ENCODE peak calls at places on chromosome 4, in eight cellular contexts. I, E, G, P, H, W, M and Z are unnamed samples.
A peak's percentile ranks its signal among the peaks of the same experiment; 100 is the strongest.

GRCh38 chr4:117400039-117400835 is 314.9 kb upstream of the TRAM1L1 start:
- DNase-seq in I (no peak), E (no peak), G (no peak), P (peak; percentile 81), H (peak; percentile 20), W (peak; percentile 1), M (no peak), Z (peak; percentile 49)

GRCh38 chr4:86271057-86271456 is 88.8 kb downstream of the MAPK10 start:
- DNase-seq in I (no peak), E (no peak), G (no peak), P (no peak), H (no peak), W (no peak), M (no peak), Z (peak; percentile 16)

GRCh38 chr4:125316391-125316780 is 1.6 kb downstream of the FAT4 start:
- DNase-seq in I (peak; percentile 34), E (peak; percentile 88), G (peak; percentile 18), P (peak; percentile 7), H (no peak), W (peak; percentile 28), M (peak; percentile 32), Z (no peak)

GRCh38 chr4:6541789-6542188 is 33.2 kb upstream of the MAN2B2 start:
- DNase-seq in I (no peak), E (no peak), G (no peak), P (peak; percentile 52), H (no peak), W (no peak), M (no peak), Z (peak; percentile 20)

GRCh38 chr4:135372131-135372530 is 1170.5 kb upstream of the PABPC4L start:
- DNase-seq in I (no peak), E (no peak), G (no peak), P (no peak), H (no peak), W (no peak), M (no peak), Z (no peak)

GRCh38 chr4:40763228-40763716 is 13.5 kb downstream of the NSUN7 start:
- DNase-seq in I (no peak), E (no peak), G (no peak), P (no peak), H (no peak), W (peak; percentile 88), M (no peak), Z (peak; percentile 32)

GRCh38 chr4:7187297-7187592 is 5.1 kb upstream of the SORCS2 start:
- DNase-seq in I (peak; percentile 26), E (peak; percentile 63), G (no peak), P (no peak), H (no peak), W (no peak), M (no peak), Z (no peak)

GRCh38 chr4:6199344-6199921 is 916 bp downstream of the JAKMIP1 start:
- DNase-seq in I (peak; percentile 12), E (peak; percentile 78), G (no peak), P (no peak), H (no peak), W (no peak), M (no peak), Z (no peak)

GRCh38 chr4:20046179-20046578 is 205.5 kb upstream of the SLIT2 start:
- DNase-seq in I (no peak), E (no peak), G (no peak), P (no peak), H (no peak), W (no peak), M (no peak), Z (no peak)

GRCh38 chr4:173316060-173316459 is 18.1 kb downstream of the HMGB2 start:
- DNase-seq in I (no peak), E (no peak), G (no peak), P (no peak), H (no peak), W (no peak), M (no peak), Z (no peak)

GRCh38 chr4:183398298-183399129 is 45.9 kb upstream of the CDKN2AIP start:
- DNase-seq in I (peak; percentile 81), E (peak; percentile 91), G (peak; percentile 55), P (peak; percentile 68), H (peak; percentile 83), W (peak; percentile 76), M (peak; percentile 72), Z (peak; percentile 72)

GRCh38 chr4:24057915-24058559 is 168.2 kb upstream of the PPARGC1A start:
- DNase-seq in I (no peak), E (no peak), G (no peak), P (no peak), H (no peak), W (no peak), M (no peak), Z (no peak)

DNA sequence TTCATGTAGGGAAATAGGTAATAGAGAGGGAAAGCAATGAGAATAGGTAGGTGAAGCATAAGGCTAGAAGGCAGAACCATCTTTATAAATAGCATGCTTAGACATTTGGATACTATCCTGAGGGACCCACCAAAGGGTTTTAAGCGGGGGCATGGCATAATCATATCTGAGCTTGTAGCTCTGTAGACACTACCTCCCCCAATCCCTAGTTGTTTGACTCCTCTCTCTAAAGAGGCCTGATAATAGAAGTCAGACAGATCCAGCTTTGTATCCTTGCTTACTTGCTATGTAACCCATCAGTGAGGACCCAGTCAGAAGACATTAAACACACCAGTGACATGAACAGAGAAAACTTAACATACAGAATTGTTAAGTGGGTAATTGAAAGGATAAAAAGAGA is 58.7 kb downstream of the SCFD2 start:
- DNase-seq in I (no peak), E (no peak), G (no peak), P (no peak), H (no peak), W (peak; percentile 18), M (no peak), Z (no peak)
- H3K4me3 ChIP-seq in I (no peak overlapping the region), E (no peak overlapping the region), G (no peak overlapping the region), P (no peak overlapping the region), H (no peak overlapping the region), W (peak overlapping the region; percentile 3), M (no peak overlapping the region), Z (no peak overlapping the region)

GRCh38 chr4:25792843-25793242 is 69.9 kb downstream of the SEL1L3 start:
- DNase-seq in I (no peak), E (peak; percentile 12), G (no peak), P (no peak), H (no peak), W (no peak), M (no peak), Z (no peak)

GRCh38 chr4:25795091-25795490 is 67.7 kb downstream of the SEL1L3 start:
- DNase-seq in I (no peak), E (no peak), G (no peak), P (no peak), H (no peak), W (no peak), M (no peak), Z (no peak)

GRCh38 chr4:25790024-25790423 is 72.8 kb downstream of the SEL1L3 start:
- DNase-seq in I (no peak), E (peak; percentile 66), G (no peak), P (no peak), H (no peak), W (no peak), M (no peak), Z (no peak)

GRCh38 chr4:25788839-25789238 is 73.9 kb downstream of the SEL1L3 start:
- DNase-seq in I (no peak), E (peak; percentile 46), G (no peak), P (no peak), H (no peak), W (no peak), M (no peak), Z (no peak)

GRCh38 chr4:25792200-25792791 is 70.5 kb downstream of the SEL1L3 start:
- DNase-seq in I (peak; percentile 47), E (peak; percentile 48), G (peak; percentile 38), P (peak; percentile 70), H (no peak), W (no peak), M (no peak), Z (peak; percentile 21)
- TF ChIP-seq CTCF in I (peak; percentile 39), E (no peak), G (peak; percentile 54), P (peak; percentile 77), H (peak; percentile 45), W (peak; percentile 38), M (peak; percentile 52), Z (peak; percentile 28)

DNA sequence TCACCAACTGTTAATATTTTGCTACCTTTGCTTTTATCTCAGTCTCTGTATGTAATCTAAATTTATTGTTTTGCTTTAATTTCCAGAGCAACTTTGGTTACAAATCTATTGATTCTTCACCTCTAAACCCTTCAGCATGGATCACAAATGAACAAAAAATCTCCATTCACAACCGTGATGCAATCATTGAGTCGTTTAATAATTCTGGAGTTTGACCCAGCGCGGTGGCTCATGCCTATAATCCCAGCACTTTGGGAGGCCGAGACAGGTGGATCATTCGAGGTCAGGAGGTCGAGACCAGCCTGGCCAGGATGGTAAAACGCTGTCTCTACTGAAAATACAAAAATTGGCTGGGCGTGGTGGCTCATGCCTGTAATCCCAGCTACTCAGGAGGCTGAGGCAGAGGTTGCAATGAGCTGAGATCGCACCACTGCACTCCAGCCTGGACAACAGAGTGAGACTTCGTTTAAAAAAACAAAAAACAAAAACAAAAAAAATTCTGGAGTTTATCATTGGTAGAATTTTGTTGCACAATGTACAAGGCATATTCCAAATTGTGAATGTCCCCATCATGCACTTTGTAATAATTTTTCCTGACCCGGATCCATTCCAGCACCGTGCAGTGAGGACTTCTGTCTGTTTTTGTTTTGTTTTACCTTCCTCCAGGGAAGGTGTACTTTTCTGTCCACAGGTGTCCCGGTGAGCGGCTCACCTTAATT is 2.3 kb upstream of the IDUA start:
- DNase-seq in I (no peak), E (no peak), G (no peak), P (no peak), H (no peak), W (no peak), M (no peak), Z (no peak)
- H3K4me3 ChIP-seq in I (no peak overlapping the region), E (no peak overlapping the region), G (no peak overlapping the region), P (peak overlapping the region; percentile 67), H (peak overlapping the region; percentile 37), W (peak overlapping the region; percentile 38), M (peak overlapping the region; percentile 49), Z (no peak overlapping the region)

GRCh38 chr4:89303177-89303576 is 4.4 kb downstream of the GPRIN3 start:
- DNase-seq in I (no peak), E (no peak), G (no peak), P (no peak), H (no peak), W (no peak), M (no peak), Z (no peak)
- TF ChIP-seq CTCF in I (no peak), E (no peak), G (no peak), P (no peak), H (no peak), W (no peak), M (peak; percentile 15), Z (no peak)

DNA sequence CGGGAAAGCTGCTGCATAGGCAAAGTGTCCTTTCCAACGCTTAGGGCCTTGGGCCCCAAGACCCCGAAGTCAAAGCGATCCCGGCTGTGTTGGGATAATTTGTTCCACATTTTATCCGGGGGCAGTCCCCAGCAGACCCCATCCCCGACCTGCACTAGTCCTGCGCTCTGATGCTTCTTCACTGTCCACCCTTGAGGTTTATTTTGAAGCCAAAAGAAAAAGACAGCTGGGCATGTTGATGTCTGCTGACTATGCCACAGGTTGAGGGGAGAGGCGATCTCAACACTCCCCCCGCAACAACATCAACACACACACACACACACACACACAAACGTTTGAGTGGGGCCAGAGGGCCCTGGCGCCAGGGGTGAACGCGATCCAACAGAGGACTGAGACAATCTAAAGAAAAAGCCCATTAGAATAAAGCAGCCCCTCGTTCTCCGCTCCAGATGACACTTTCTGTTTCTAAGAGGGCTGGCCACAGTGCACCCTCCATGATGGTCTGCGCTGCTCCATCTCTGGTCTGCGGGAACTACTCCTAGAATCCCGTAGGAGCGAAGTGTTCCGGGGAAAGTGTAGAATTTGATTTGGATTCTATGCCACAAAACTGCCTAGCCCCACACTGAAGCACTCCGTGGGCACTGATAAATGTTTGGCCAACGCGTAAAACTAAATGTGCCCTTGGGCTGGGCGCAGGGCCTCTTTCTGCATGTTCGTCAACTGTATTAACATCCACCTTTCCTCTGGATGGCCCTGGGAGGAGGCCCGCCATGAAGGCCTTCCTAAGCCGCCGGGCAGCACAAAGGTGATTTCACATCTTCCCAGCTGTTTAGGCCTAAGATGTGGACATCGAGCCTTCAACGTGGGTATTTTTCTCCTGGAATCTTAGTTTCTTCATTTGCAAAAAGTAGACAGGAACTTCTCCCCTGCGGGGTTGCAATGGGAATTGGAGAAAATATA is 2.4 kb downstream of the MSX1 start:
- DNase-seq in I (no peak), E (no peak), G (no peak), P (no peak), H (no peak), W (no peak), M (no peak), Z (no peak)
- H3K4me3 ChIP-seq in I (peak overlapping the region; percentile 85), E (no peak overlapping the region), G (no peak overlapping the region), P (no peak overlapping the region), H (peak overlapping the region; percentile 86), W (peak overlapping the region; percentile 94), M (peak overlapping the region; percentile 89), Z (peak overlapping the region; percentile 65)